ENCODE peak calls at places on chromosomes 5 and 9, in eight cellular contexts. One of them, this sample, is unnamed.

GRCh38 chr5:158880514-158881001 is 219.2 kb downstream of the EBF1 start:
- DNase-seq in globus pallidus: no peak
- DNase-seq in HTR-8/SVneo: no peak
- DNase-seq in activated naive CD8-positive, alpha-beta T cell treated with anti-CD3 and anti-CD28 coated beads for 36 hours: no peak
- DNase-seq in DND-41: no peak
- DNase-seq in NCI-H748 treated with DMSO at 0.1 percent for 48 hours: no peak
- DNase-seq in stimulated activated CD8-positive, alpha-beta memory T cell treated with anti-CD3 and anti-CD28 coated beads, Interleukin-4, amount 100 ng/mL, for 1 hour: no peak
- DNase-seq in stimulated activated naive CD8-positive, alpha-beta T cell treated with anti-CD3 and anti-CD28 coated beads, Interleukin-15, amount 100 ng/mL, for 72 hours: no peak
- DNase-seq in this sample: no peak

GRCh38 chr9:129835860-129836223 is 584 bp downstream of the USP20 start:
- DNase-seq in globus pallidus: no peak
- DNase-seq in HTR-8/SVneo: no peak
- DNase-seq in activated naive CD8-positive, alpha-beta T cell treated with anti-CD3 and anti-CD28 coated beads for 36 hours: no peak
- DNase-seq in DND-41: no peak
- DNase-seq in NCI-H748 treated with DMSO at 0.1 percent for 48 hours: no peak
- DNase-seq in stimulated activated CD8-positive, alpha-beta memory T cell treated with anti-CD3 and anti-CD28 coated beads, Interleukin-4, amount 100 ng/mL, for 1 hour: no peak
- DNase-seq in stimulated activated naive CD8-positive, alpha-beta T cell treated with anti-CD3 and anti-CD28 coated beads, Interleukin-15, amount 100 ng/mL, for 72 hours: no peak
- DNase-seq in this sample: no peak

GRCh38 chr9:133443982-133444381 is 15.8 kb upstream of the CACFD1 start:
- DNase-seq in globus pallidus: no peak
- DNase-seq in HTR-8/SVneo: no peak
- DNase-seq in activated naive CD8-positive, alpha-beta T cell treated with anti-CD3 and anti-CD28 coated beads for 36 hours: no peak
- DNase-seq in DND-41: no peak
- DNase-seq in NCI-H748 treated with DMSO at 0.1 percent for 48 hours: no peak
- DNase-seq in stimulated activated CD8-positive, alpha-beta memory T cell treated with anti-CD3 and anti-CD28 coated beads, Interleukin-4, amount 100 ng/mL, for 1 hour: no peak
- DNase-seq in stimulated activated naive CD8-positive, alpha-beta T cell treated with anti-CD3 and anti-CD28 coated beads, Interleukin-15, amount 100 ng/mL, for 72 hours: no peak
- DNase-seq in this sample: no peak

GRCh38 chr9:91426123-91426745 is 2.6 kb upstream of the NFIL3 start:
- DNase-seq in globus pallidus: peak; percentile 31
- DNase-seq in HTR-8/SVneo: peak; percentile 61
- DNase-seq in activated naive CD8-positive, alpha-beta T cell treated with anti-CD3 and anti-CD28 coated beads for 36 hours: no peak
- DNase-seq in DND-41: no peak
- DNase-seq in NCI-H748 treated with DMSO at 0.1 percent for 48 hours: peak; percentile 3
- DNase-seq in stimulated activated CD8-positive, alpha-beta memory T cell treated with anti-CD3 and anti-CD28 coated beads, Interleukin-4, amount 100 ng/mL, for 1 hour: no peak
- DNase-seq in stimulated activated naive CD8-positive, alpha-beta T cell treated with anti-CD3 and anti-CD28 coated beads, Interleukin-15, amount 100 ng/mL, for 72 hours: no peak
- DNase-seq in this sample: no peak

GRCh38 chr9:128987800-128988199 is 40.3 kb downstream of the NUP188 start:
- DNase-seq in globus pallidus: peak; percentile 68
- DNase-seq in HTR-8/SVneo: peak; percentile 34
- DNase-seq in activated naive CD8-positive, alpha-beta T cell treated with anti-CD3 and anti-CD28 coated beads for 36 hours: no peak
- DNase-seq in DND-41: no peak
- DNase-seq in NCI-H748 treated with DMSO at 0.1 percent for 48 hours: no peak
- DNase-seq in stimulated activated CD8-positive, alpha-beta memory T cell treated with anti-CD3 and anti-CD28 coated beads, Interleukin-4, amount 100 ng/mL, for 1 hour: no peak
- DNase-seq in stimulated activated naive CD8-positive, alpha-beta T cell treated with anti-CD3 and anti-CD28 coated beads, Interleukin-15, amount 100 ng/mL, for 72 hours: no peak
- DNase-seq in this sample: peak; percentile 82

GRCh38 chr5:143258559-143259253 is 144.8 kb downstream of the NR3C1 start:
- DNase-seq in globus pallidus: no peak
- DNase-seq in HTR-8/SVneo: no peak
- DNase-seq in activated naive CD8-positive, alpha-beta T cell treated with anti-CD3 and anti-CD28 coated beads for 36 hours: no peak
- DNase-seq in DND-41: no peak
- DNase-seq in NCI-H748 treated with DMSO at 0.1 percent for 48 hours: no peak
- DNase-seq in stimulated activated CD8-positive, alpha-beta memory T cell treated with anti-CD3 and anti-CD28 coated beads, Interleukin-4, amount 100 ng/mL, for 1 hour: no peak
- DNase-seq in stimulated activated naive CD8-positive, alpha-beta T cell treated with anti-CD3 and anti-CD28 coated beads, Interleukin-15, amount 100 ng/mL, for 72 hours: no peak
- DNase-seq in this sample: peak; percentile 93

GRCh38 chr5:57137401-57137800 is 36.5 kb upstream of the GPBP1 start:
- DNase-seq in globus pallidus: no peak
- DNase-seq in HTR-8/SVneo: no peak
- DNase-seq in activated naive CD8-positive, alpha-beta T cell treated with anti-CD3 and anti-CD28 coated beads for 36 hours: no peak
- DNase-seq in DND-41: no peak
- DNase-seq in NCI-H748 treated with DMSO at 0.1 percent for 48 hours: no peak
- DNase-seq in stimulated activated CD8-positive, alpha-beta memory T cell treated with anti-CD3 and anti-CD28 coated beads, Interleukin-4, amount 100 ng/mL, for 1 hour: no peak
- DNase-seq in stimulated activated naive CD8-positive, alpha-beta T cell treated with anti-CD3 and anti-CD28 coated beads, Interleukin-15, amount 100 ng/mL, for 72 hours: no peak
- DNase-seq in this sample: peak; percentile 76

GRCh38 chr5:124402144-124402581 is 344.3 kb downstream of the ZNF608 start:
- DNase-seq in globus pallidus: no peak
- DNase-seq in HTR-8/SVneo: no peak
- DNase-seq in activated naive CD8-positive, alpha-beta T cell treated with anti-CD3 and anti-CD28 coated beads for 36 hours: no peak
- DNase-seq in DND-41: no peak
- DNase-seq in NCI-H748 treated with DMSO at 0.1 percent for 48 hours: no peak
- DNase-seq in stimulated activated CD8-positive, alpha-beta memory T cell treated with anti-CD3 and anti-CD28 coated beads, Interleukin-4, amount 100 ng/mL, for 1 hour: no peak
- DNase-seq in stimulated activated naive CD8-positive, alpha-beta T cell treated with anti-CD3 and anti-CD28 coated beads, Interleukin-15, amount 100 ng/mL, for 72 hours: no peak
- DNase-seq in this sample: peak; percentile 81

GRCh38 chr9:113131689-113132151 is 19.1 kb upstream of the SLC31A2 start:
- DNase-seq in globus pallidus: peak; percentile 76
- DNase-seq in HTR-8/SVneo: no peak
- DNase-seq in activated naive CD8-positive, alpha-beta T cell treated with anti-CD3 and anti-CD28 coated beads for 36 hours: no peak
- DNase-seq in DND-41: peak; percentile 45
- DNase-seq in NCI-H748 treated with DMSO at 0.1 percent for 48 hours: no peak
- DNase-seq in stimulated activated CD8-positive, alpha-beta memory T cell treated with anti-CD3 and anti-CD28 coated beads, Interleukin-4, amount 100 ng/mL, for 1 hour: no peak
- DNase-seq in stimulated activated naive CD8-positive, alpha-beta T cell treated with anti-CD3 and anti-CD28 coated beads, Interleukin-15, amount 100 ng/mL, for 72 hours: no peak
- DNase-seq in this sample: no peak

GRCh38 chr9:72089461-72090130 is 29.2 kb upstream of the C9orf57 start:
- DNase-seq in globus pallidus: no peak
- DNase-seq in HTR-8/SVneo: no peak
- DNase-seq in activated naive CD8-positive, alpha-beta T cell treated with anti-CD3 and anti-CD28 coated beads for 36 hours: no peak
- DNase-seq in DND-41: no peak
- DNase-seq in NCI-H748 treated with DMSO at 0.1 percent for 48 hours: no peak
- DNase-seq in stimulated activated CD8-positive, alpha-beta memory T cell treated with anti-CD3 and anti-CD28 coated beads, Interleukin-4, amount 100 ng/mL, for 1 hour: no peak
- DNase-seq in stimulated activated naive CD8-positive, alpha-beta T cell treated with anti-CD3 and anti-CD28 coated beads, Interleukin-15, amount 100 ng/mL, for 72 hours: no peak
- DNase-seq in this sample: peak; percentile 7

GRCh38 chr9:33620738-33621439 is 96.8 kb downstream of the ANKRD18B start:
- DNase-seq in globus pallidus: no peak
- DNase-seq in HTR-8/SVneo: peak; percentile 62
- DNase-seq in activated naive CD8-positive, alpha-beta T cell treated with anti-CD3 and anti-CD28 coated beads for 36 hours: no peak
- DNase-seq in DND-41: no peak
- DNase-seq in NCI-H748 treated with DMSO at 0.1 percent for 48 hours: no peak
- DNase-seq in stimulated activated CD8-positive, alpha-beta memory T cell treated with anti-CD3 and anti-CD28 coated beads, Interleukin-4, amount 100 ng/mL, for 1 hour: no peak
- DNase-seq in stimulated activated naive CD8-positive, alpha-beta T cell treated with anti-CD3 and anti-CD28 coated beads, Interleukin-15, amount 100 ng/mL, for 72 hours: no peak
- DNase-seq in this sample: peak; percentile 99

GRCh38 chr5:180343110-180343845 is 9.9 kb downstream of the GFPT2 start:
- DNase-seq in globus pallidus: peak; percentile 41
- DNase-seq in HTR-8/SVneo: no peak
- DNase-seq in activated naive CD8-positive, alpha-beta T cell treated with anti-CD3 and anti-CD28 coated beads for 36 hours: no peak
- DNase-seq in DND-41: no peak
- DNase-seq in NCI-H748 treated with DMSO at 0.1 percent for 48 hours: no peak
- DNase-seq in stimulated activated CD8-positive, alpha-beta memory T cell treated with anti-CD3 and anti-CD28 coated beads, Interleukin-4, amount 100 ng/mL, for 1 hour: no peak
- DNase-seq in stimulated activated naive CD8-positive, alpha-beta T cell treated with anti-CD3 and anti-CD28 coated beads, Interleukin-15, amount 100 ng/mL, for 72 hours: no peak
- DNase-seq in this sample: no peak